ENCODE peak calls at places on chromosome 7, in four cellular contexts. One of them, this sample, is unnamed.

GRCh38 chr7:30789334-30789711 is 18.1 kb downstream of the MINDY4 start:
- DNase-seq in HepG2: no peak
- DNase-seq in left ventricle myocardium inferior: no peak
- DNase-seq in PC-3: peak
- DNase-seq in this sample: no peak

GRCh38 chr7:131105294-131105802 is 222.3 kb upstream of the MKLN1 start:
- DNase-seq in HepG2: no peak
- DNase-seq in left ventricle myocardium inferior: no peak
- DNase-seq in PC-3: peak
- DNase-seq in this sample: peak

GRCh38 chr7:80231719-80232118 is 97.1 kb downstream of the GNAI1 start:
- DNase-seq in HepG2: no peak
- DNase-seq in left ventricle myocardium inferior: no peak
- DNase-seq in PC-3: peak
- DNase-seq in this sample: no peak

GRCh38 chr7:150799741-150800575 is at the start of gene TMEM176B:
- DNase-seq in HepG2: no peak
- DNase-seq in left ventricle myocardium inferior: peak
- DNase-seq in PC-3: no peak
- DNase-seq in this sample: no peak

GRCh38 chr7:151393031-151393977 is 16.5 kb downstream of the WDR86 start:
- DNase-seq in HepG2: no peak
- DNase-seq in left ventricle myocardium inferior: peak
- DNase-seq in PC-3: peak
- DNase-seq in this sample: no peak

GRCh38 chr7:2993868-2994267 is 49.8 kb downstream of the CARD11 start:
- DNase-seq in HepG2: no peak
- DNase-seq in left ventricle myocardium inferior: no peak
- DNase-seq in PC-3: no peak
- DNase-seq in this sample: no peak

GRCh38 chr7:150992833-150993302 is 2.1 kb downstream of the NOS3 start:
- DNase-seq in HepG2: peak
- DNase-seq in left ventricle myocardium inferior: peak
- DNase-seq in PC-3: no peak
- DNase-seq in this sample: no peak

GRCh38 chr7:143850682-143851081 is 51.3 kb downstream of the TCAF1 start:
- DNase-seq in HepG2: no peak
- DNase-seq in left ventricle myocardium inferior: no peak
- DNase-seq in PC-3: no peak
- DNase-seq in this sample: no peak

GRCh38 chr7:11298220-11298619 is 324.5 kb downstream of the PHF14 start:
- DNase-seq in HepG2: no peak
- DNase-seq in left ventricle myocardium inferior: no peak
- DNase-seq in PC-3: no peak
- DNase-seq in this sample: no peak

GRCh38 chr7:133735222-133735621 is 391.9 kb upstream of the LRGUK start:
- DNase-seq in HepG2: no peak
- DNase-seq in left ventricle myocardium inferior: no peak
- DNase-seq in PC-3: peak
- DNase-seq in this sample: no peak

GRCh38 chr7:44533301-44534055 is 7.7 kb downstream of the NPC1L1 start:
- DNase-seq in HepG2: no peak
- DNase-seq in left ventricle myocardium inferior: no peak
- DNase-seq in PC-3: no peak
- DNase-seq in this sample: peak

GRCh38 chr7:130490888-130491771 is 755 bp upstream of the MEST start:
- DNase-seq in HepG2: no peak
- DNase-seq in left ventricle myocardium inferior: no peak
- DNase-seq in PC-3: no peak
- DNase-seq in this sample: peak

GRCh38 chr7:51369746-51370145 is 53.1 kb upstream of the COBL start:
- DNase-seq in HepG2: no peak
- DNase-seq in left ventricle myocardium inferior: no peak
- DNase-seq in PC-3: peak
- DNase-seq in this sample: peak

GRCh38 chr7:112120818-112121217 is 85.4 kb downstream of the DOCK4 start:
- DNase-seq in HepG2: no peak
- DNase-seq in left ventricle myocardium inferior: no peak
- DNase-seq in PC-3: no peak
- DNase-seq in this sample: no peak

GRCh38 chr7:140397784-140398750 is at the start of gene SLC37A3:
- DNase-seq in HepG2: peak
- DNase-seq in left ventricle myocardium inferior: peak
- DNase-seq in PC-3: peak
- DNase-seq in this sample: peak

GRCh38 chr7:1819258-1819841 is 149.3 kb downstream of the ELFN1 start:
- DNase-seq in HepG2: no peak
- DNase-seq in left ventricle myocardium inferior: no peak
- DNase-seq in PC-3: no peak
- DNase-seq in this sample: no peak

GRCh38 chr7:145860809-145861208 is 255.8 kb upstream of the CNTNAP2 start:
- DNase-seq in HepG2: no peak
- DNase-seq in left ventricle myocardium inferior: no peak
- DNase-seq in PC-3: no peak
- DNase-seq in this sample: no peak

GRCh38 chr7:32094516-32094915 is 24.3 kb upstream of the PDE1C start:
- DNase-seq in HepG2: no peak
- DNase-seq in left ventricle myocardium inferior: no peak
- DNase-seq in PC-3: no peak
- DNase-seq in this sample: no peak

GRCh38 chr7:120741371-120742042 is 116.4 kb downstream of the TSPAN12 start:
- DNase-seq in HepG2: no peak
- DNase-seq in left ventricle myocardium inferior: no peak
- DNase-seq in PC-3: no peak
- DNase-seq in this sample: no peak

GRCh38 chr7:134690016-134690415 is 43.4 kb downstream of the BPGM start:
- DNase-seq in HepG2: no peak
- DNase-seq in left ventricle myocardium inferior: no peak
- DNase-seq in PC-3: peak
- DNase-seq in this sample: no peak

GRCh38 chr7:91767820-91768219 is 112.7 kb downstream of the MTERF1 start:
- DNase-seq in HepG2: no peak
- DNase-seq in left ventricle myocardium inferior: no peak
- DNase-seq in PC-3: no peak
- DNase-seq in this sample: no peak

GRCh38 chr7:36348256-36348655 is 41.4 kb upstream of the ANLN start:
- DNase-seq in HepG2: no peak
- DNase-seq in left ventricle myocardium inferior: no peak
- DNase-seq in PC-3: no peak
- DNase-seq in this sample: no peak

GRCh38 chr7:36390199-36391090 is 783 bp downstream of the ANLN start:
- DNase-seq in HepG2: peak
- DNase-seq in left ventricle myocardium inferior: peak
- DNase-seq in PC-3: peak
- DNase-seq in this sample: peak

GRCh38 chr7:122070062-122070461 is 74.0 kb downstream of the AASS start:
- DNase-seq in HepG2: no peak
- DNase-seq in left ventricle myocardium inferior: no peak
- DNase-seq in PC-3: no peak
- DNase-seq in this sample: no peak

GRCh38 chr7:76282344-76283253 is 19.9 kb upstream of the HSPB1 start:
- DNase-seq in HepG2: no peak
- DNase-seq in left ventricle myocardium inferior: no peak
- DNase-seq in PC-3: no peak
- DNase-seq in this sample: peak

GRCh38 chr7:121752706-121753105 is 120.3 kb upstream of the PTPRZ1 start:
- DNase-seq in HepG2: peak
- DNase-seq in left ventricle myocardium inferior: no peak
- DNase-seq in PC-3: peak
- DNase-seq in this sample: no peak

GRCh38 chr7:92968502-92968901 is 132.1 kb upstream of the CDK6 start:
- DNase-seq in HepG2: no peak
- DNase-seq in left ventricle myocardium inferior: no peak
- DNase-seq in PC-3: peak
- DNase-seq in this sample: no peak

GRCh38 chr7:158366346-158366745 is 221.3 kb downstream of the PTPRN2 start:
- DNase-seq in HepG2: no peak
- DNase-seq in left ventricle myocardium inferior: no peak
- DNase-seq in PC-3: no peak
- DNase-seq in this sample: no peak

GRCh38 chr7:10079572-10079971 is 894.1 kb upstream of the PHF14 start:
- DNase-seq in HepG2: no peak
- DNase-seq in left ventricle myocardium inferior: no peak
- DNase-seq in PC-3: no peak
- DNase-seq in this sample: no peak

GRCh38 chr7:76191783-76192240 is 9.9 kb upstream of the SRRM3 start:
- DNase-seq in HepG2: peak
- DNase-seq in left ventricle myocardium inferior: no peak
- DNase-seq in PC-3: peak
- DNase-seq in this sample: no peak

GRCh38 chr7:42097756-42098155 is 139.3 kb downstream of the GLI3 start:
- DNase-seq in HepG2: peak
- DNase-seq in left ventricle myocardium inferior: no peak
- DNase-seq in PC-3: peak
- DNase-seq in this sample: no peak

GRCh38 chr7:128379900-128380806 is 18.7 kb upstream of the PRRT4 start:
- DNase-seq in HepG2: no peak
- DNase-seq in left ventricle myocardium inferior: no peak
- DNase-seq in PC-3: no peak
- DNase-seq in this sample: no peak

GRCh38 chr7:157136372-157136771 is 2.4 kb upstream of the UBE3C start:
- DNase-seq in HepG2: peak
- DNase-seq in left ventricle myocardium inferior: no peak
- DNase-seq in PC-3: peak
- DNase-seq in this sample: no peak

GRCh38 chr7:137993395-137993743 is 8.5 kb downstream of the CREB3L2 start:
- DNase-seq in HepG2: no peak
- DNase-seq in left ventricle myocardium inferior: no peak
- DNase-seq in PC-3: no peak
- DNase-seq in this sample: no peak
- H3K4me3 ChIP-seq in HepG2: peak
- H3K4me3 ChIP-seq in left ventricle myocardium inferior: no peak
- H3K4me3 ChIP-seq in PC-3: no peak
- H3K4me3 ChIP-seq in this sample: no peak

GRCh38 chr7:17142831-17143541 is 155.5 kb upstream of the AHR start:
- DNase-seq in HepG2: peak
- DNase-seq in left ventricle myocardium inferior: no peak
- DNase-seq in PC-3: peak
- DNase-seq in this sample: no peak
- H3K4me3 ChIP-seq in HepG2: peak
- H3K4me3 ChIP-seq in left ventricle myocardium inferior: peak
- H3K4me3 ChIP-seq in PC-3: no peak
- H3K4me3 ChIP-seq in this sample: peak

GRCh38 chr7:50069613-50070012 is 23.4 kb downstream of the ZPBP start:
- DNase-seq in HepG2: peak
- DNase-seq in left ventricle myocardium inferior: no peak
- DNase-seq in PC-3: peak
- DNase-seq in this sample: peak
- H3K4me3 ChIP-seq in HepG2: peak
- H3K4me3 ChIP-seq in left ventricle myocardium inferior: peak
- H3K4me3 ChIP-seq in PC-3: peak
- H3K4me3 ChIP-seq in this sample: peak

DNA sequence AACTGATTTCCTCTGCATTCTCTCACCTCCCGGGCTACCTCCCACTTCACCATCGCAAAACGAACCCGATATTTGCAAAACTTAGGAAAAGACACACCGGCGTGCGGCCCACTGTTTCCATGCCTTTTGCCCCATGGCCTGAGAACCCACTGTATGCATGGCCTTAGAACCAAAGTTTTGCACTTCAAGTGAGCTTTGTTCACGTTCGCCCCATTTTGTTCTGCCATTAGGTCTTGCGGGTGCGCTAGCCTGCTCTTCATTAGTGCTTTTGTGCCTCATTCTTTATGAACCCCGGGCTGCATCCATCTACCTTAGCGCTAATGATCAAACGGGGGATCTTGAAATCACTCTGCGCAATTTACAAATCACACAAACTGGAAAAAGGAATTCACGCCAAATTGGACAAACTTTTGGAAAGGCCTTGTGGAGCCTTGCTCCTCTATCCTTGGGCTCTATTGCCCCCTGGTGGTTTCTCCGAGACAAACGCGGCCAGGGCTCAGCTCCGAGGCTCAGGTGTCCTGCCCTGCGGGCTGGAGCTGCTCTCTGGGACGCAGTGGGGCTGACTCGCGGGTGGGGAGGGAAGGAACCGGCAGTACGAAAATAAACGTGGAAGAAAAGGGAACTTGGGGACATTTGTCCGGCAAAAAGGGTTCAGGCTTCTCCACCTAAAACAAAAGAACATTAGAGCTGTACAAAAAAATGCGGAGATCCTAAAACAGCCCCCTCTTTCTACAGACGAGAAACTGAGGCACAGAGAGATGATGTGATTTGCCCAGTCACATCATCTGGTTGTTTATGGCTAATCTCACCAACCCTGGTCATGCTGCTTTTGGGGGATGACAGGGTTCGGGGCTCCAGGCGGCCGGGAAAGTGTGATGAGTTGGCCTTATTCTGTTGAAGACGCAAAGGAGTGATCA is 300.4 kb upstream of the NFE2L3 start:
- DNase-seq in HepG2: peak
- DNase-seq in left ventricle myocardium inferior: peak
- DNase-seq in PC-3: peak
- DNase-seq in this sample: peak
- H3K4me3 ChIP-seq in HepG2: peak
- H3K4me3 ChIP-seq in left ventricle myocardium inferior: peak
- H3K4me3 ChIP-seq in PC-3: peak
- H3K4me3 ChIP-seq in this sample: no peak

GRCh38 chr7:155805826-155806095 is 6.5 kb downstream of the SHH start:
- DNase-seq in HepG2: no peak
- DNase-seq in left ventricle myocardium inferior: no peak
- DNase-seq in PC-3: no peak
- DNase-seq in this sample: no peak
- H3K4me3 ChIP-seq in HepG2: no peak
- H3K4me3 ChIP-seq in left ventricle myocardium inferior: peak
- H3K4me3 ChIP-seq in PC-3: peak
- H3K4me3 ChIP-seq in this sample: no peak